ENCODE peak calls at places on chromosomes 12 and 14, in nine cellular contexts. S is stimulated activated naive CD8-positive, alpha-beta T cell treated with anti-CD3 and anti-CD28 coated beads, Interleukin-15, Interleukin-2, amounts not matched to agents 100 U/mL and 50 U/mL, for 24 hours; V is kidney glomerular epithelial cell; Z is stromal cell of bone marrow; A is ureter; P is fibroblast of pulmonary artery; E is ELR; T is sciatic nerve; W is neuronal stem cell. U is an unnamed sample.

GRCh38 chr12:131848753-131849152 is 20.6 kb downstream of the MMP17 start:
- DNase-seq in P (no peak), W (no peak), S (no peak), A (no peak), T (no peak), V (no peak), E (no peak), Z (no peak), U (no peak)

GRCh38 chr14:32027255-32027939 is 49.7 kb upstream of the ARHGAP5 start:
- DNase-seq in A (no peak), P (peak), E (peak), W (no peak), T (no peak), V (peak), Z (no peak), S (no peak), U (no peak)

GRCh38 chr12:69998011-69998410 is 173.0 kb downstream of the MYRFL start:
- DNase-seq in A (no peak), T (no peak), Z (no peak), E (no peak), S (no peak), V (no peak), P (no peak), W (no peak), U (no peak)

GRCh38 chr14:72500234-72500838 is 393.6 kb downstream of the DPF3 start:
- DNase-seq in E (no peak), V (no peak), T (no peak), S (no peak), W (no peak), A (no peak), Z (peak), P (no peak), U (no peak)

GRCh38 chr12:34401659-34402227 is 379.4 kb downstream of the ALG10 start:
- DNase-seq in A (peak), W (no peak), E (no peak), P (no peak), Z (no peak), T (peak), V (no peak), S (no peak), U (peak)

GRCh38 chr14:72888636-72889201 is 5.2 kb downstream of the DPF3 start:
- DNase-seq in A (no peak), W (no peak), V (no peak), Z (no peak), P (no peak), T (no peak), S (no peak), E (no peak), U (no peak)

GRCh38 chr14:97408937-97409860 is 612.0 kb downstream of the VRK1 start:
- DNase-seq in V (no peak), W (no peak), Z (no peak), E (no peak), S (peak), A (no peak), T (no peak), P (no peak), U (no peak)

GRCh38 chr12:106625976-106626375 is 43.2 kb downstream of the RFX4 start:
- DNase-seq in T (no peak), S (no peak), V (no peak), Z (no peak), E (no peak), W (no peak), P (no peak), A (no peak), U (no peak)

GRCh38 chr14:71452535-71452934 is 479.7 kb upstream of the RGS6 start:
- DNase-seq in S (no peak), A (no peak), W (no peak), P (peak), E (peak), Z (no peak), V (no peak), T (no peak), U (no peak)

GRCh38 chr12:6691473-6691872 is 2.3 kb upstream of the ZNF384 start:
- DNase-seq in T (no peak), Z (peak), P (peak), W (no peak), E (peak), A (no peak), S (no peak), V (no peak), U (peak)

GRCh38 chr14:68969278-68969677 is 9.8 kb downstream of the ACTN1 start:
- DNase-seq in P (no peak), W (no peak), S (no peak), E (no peak), A (no peak), V (no peak), T (no peak), Z (no peak), U (peak)

GRCh38 chr12:20426191-20426590 is 57.9 kb downstream of the PDE3A start:
- DNase-seq in W (no peak), P (peak), A (no peak), V (no peak), E (no peak), S (no peak), Z (peak), T (no peak), U (no peak)

GRCh38 chr12:120879102-120879501 is 25.1 kb downstream of the SPPL3 start:
- DNase-seq in S (no peak), W (no peak), T (no peak), E (no peak), P (no peak), V (peak), Z (no peak), A (no peak), U (no peak)

GRCh38 chr12:49954863-49955830 is 4.6 kb downstream of the AQP2 start:
- DNase-seq in W (no peak), E (no peak), P (no peak), S (no peak), V (no peak), Z (no peak), A (no peak), T (no peak), U (peak)

GRCh38 chr14:95531473-95531872 is 3.4 kb upstream of the GLRX5 start:
- DNase-seq in E (peak), Z (peak), T (no peak), A (no peak), W (no peak), S (no peak), P (peak), V (no peak), U (no peak)

GRCh38 chr12:20184514-20184913 is 183.8 kb upstream of the PDE3A start:
- DNase-seq in S (no peak), P (no peak), E (no peak), W (no peak), A (no peak), T (no peak), V (no peak), Z (no peak), U (no peak)

GRCh38 chr12:62466018-62466595 is 519 bp upstream of the MON2 start:
- DNase-seq in Z (no peak), A (no peak), T (peak), E (peak), P (peak), S (peak), V (peak), W (no peak), U (no peak)